ENCODE peak calls at places on chromosomes 13 and 19, in four cellular contexts. One of them, this sample, is unnamed.

GRCh38 chr13:98930014-98930625 is 47.7 kb downstream of the DOCK9 start:
- DNase-seq in SK-N-SH: no peak
- DNase-seq in HepG2: no peak
- DNase-seq in A549: no peak
- DNase-seq in this sample: no peak

GRCh38 chr13:50152224-50152623 is 137.0 kb downstream of the KCNRG start:
- DNase-seq in SK-N-SH: no peak
- DNase-seq in A549: no peak
- DNase-seq in HepG2: no peak
- DNase-seq in this sample: no peak

GRCh38 chr19:35755550-35756371 is 1.1 kb downstream of the HSPB6 start:
- DNase-seq in A549: no peak
- DNase-seq in HepG2: no peak
- DNase-seq in SK-N-SH: no peak
- DNase-seq in this sample: no peak

GRCh38 chr13:75699062-75699461 is 62.9 kb downstream of the LMO7 start:
- DNase-seq in A549: no peak
- DNase-seq in HepG2: no peak
- DNase-seq in SK-N-SH: no peak
- DNase-seq in this sample: no peak

GRCh38 chr13:46712524-46712923 is 84.4 kb downstream of the ESD start:
- DNase-seq in HepG2: no peak
- DNase-seq in A549: no peak
- DNase-seq in SK-N-SH: no peak
- DNase-seq in this sample: no peak

GRCh38 chr19:54211214-54211613 is 10.6 kb downstream of the RPS9 start:
- DNase-seq in HepG2: no peak
- DNase-seq in A549: no peak
- DNase-seq in SK-N-SH: peak
- DNase-seq in this sample: no peak

GRCh38 chr19:56116606-56117005 is 4.5 kb downstream of the ZNF787 start:
- DNase-seq in SK-N-SH: no peak
- DNase-seq in A549: no peak
- DNase-seq in HepG2: no peak
- DNase-seq in this sample: no peak

GRCh38 chr19:14768001-14768400 is 10.4 kb downstream of the ADGRE2 start:
- DNase-seq in SK-N-SH: no peak
- DNase-seq in HepG2: no peak
- DNase-seq in A549: no peak
- DNase-seq in this sample: no peak

GRCh38 chr19:16244091-16244490 is 46.4 kb downstream of the AP1M1 start:
- DNase-seq in HepG2: no peak
- DNase-seq in SK-N-SH: no peak
- DNase-seq in A549: no peak
- DNase-seq in this sample: no peak

GRCh38 chr19:57560049-57560491 is 407 bp upstream of the ZNF550 start:
- DNase-seq in SK-N-SH: peak
- DNase-seq in HepG2: no peak
- DNase-seq in A549: no peak
- DNase-seq in this sample: no peak

GRCh38 chr13:41944229-41944628 is 16.7 kb downstream of the VWA8 start:
- DNase-seq in SK-N-SH: no peak
- DNase-seq in A549: no peak
- DNase-seq in HepG2: no peak
- DNase-seq in this sample: no peak

GRCh38 chr19:1663854-1664253 is 11.4 kb upstream of the TCF3 start:
- DNase-seq in SK-N-SH: no peak
- DNase-seq in HepG2: no peak
- DNase-seq in A549: no peak
- DNase-seq in this sample: no peak

GRCh38 chr19:50925734-50926133 is 14.5 kb upstream of the KLK4 start:
- DNase-seq in HepG2: no peak
- DNase-seq in SK-N-SH: no peak
- DNase-seq in A549: peak
- DNase-seq in this sample: no peak

GRCh38 chr13:50299546-50300249 is 284.5 kb downstream of the KCNRG start:
- DNase-seq in A549: no peak
- DNase-seq in SK-N-SH: no peak
- DNase-seq in HepG2: no peak
- DNase-seq in this sample: no peak

DNA sequence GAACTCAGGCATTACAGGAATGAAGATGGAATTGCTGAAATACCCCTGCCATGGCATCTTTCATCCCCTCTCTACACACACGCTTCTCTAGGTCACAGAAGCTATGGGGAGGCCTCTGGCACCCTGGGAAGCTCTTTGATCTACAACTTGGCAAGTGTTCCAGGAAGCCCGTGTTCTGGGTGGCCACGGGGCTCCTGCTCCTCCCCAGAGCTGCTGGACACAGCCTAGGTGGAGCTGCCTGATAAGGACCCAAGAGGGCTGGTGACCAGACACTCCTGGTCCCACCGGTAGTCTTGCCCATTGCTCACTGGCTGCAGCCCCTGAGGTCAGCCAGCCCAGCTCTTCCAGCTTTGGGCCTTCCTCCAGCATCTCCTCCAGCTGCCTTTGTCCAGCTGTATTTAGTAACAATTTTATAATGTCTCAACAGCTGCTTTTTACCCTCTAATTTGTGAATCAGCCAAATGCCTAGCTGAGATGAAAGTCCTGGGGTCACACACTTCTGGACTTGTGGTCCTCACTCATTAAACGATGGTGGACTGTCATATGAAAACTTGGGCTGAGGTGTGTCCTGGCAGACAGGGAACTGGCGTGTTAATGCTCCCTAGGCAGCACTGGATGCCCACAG is 72.8 kb upstream of the SPATA13 start:
- DNase-seq in SK-N-SH: no peak
- DNase-seq in A549: no peak
- DNase-seq in HepG2: peak
- DNase-seq in this sample: no peak
- TF ChIP-seq PBX3 in SK-N-SH: no peak
- TF ChIP-seq PBX3 in A549: no peak
- TF ChIP-seq PBX3 in HepG2: no peak
- TF ChIP-seq PBX3 in this sample: no peak

GRCh38 chr19:41264581-41265375 is 606 bp downstream of the HNRNPUL1 start:
- DNase-seq in HepG2: peak
- DNase-seq in SK-N-SH: peak
- DNase-seq in A549: peak
- DNase-seq in this sample: no peak

GRCh38 chr19:41261474-41262190 is 2.5 kb upstream of the HNRNPUL1 start:
- DNase-seq in HepG2: no peak
- DNase-seq in A549: no peak
- DNase-seq in SK-N-SH: no peak
- DNase-seq in this sample: no peak

GRCh38 chr19:41263850-41264580 is at the start of gene HNRNPUL1:
- DNase-seq in A549: peak
- DNase-seq in HepG2: peak
- DNase-seq in SK-N-SH: peak
- DNase-seq in this sample: peak

GRCh38 chr19:41265376-41266153 is 1.4 kb downstream of the HNRNPUL1 start:
- DNase-seq in SK-N-SH: peak
- DNase-seq in A549: peak
- DNase-seq in HepG2: peak
- DNase-seq in this sample: no peak

DNA sequence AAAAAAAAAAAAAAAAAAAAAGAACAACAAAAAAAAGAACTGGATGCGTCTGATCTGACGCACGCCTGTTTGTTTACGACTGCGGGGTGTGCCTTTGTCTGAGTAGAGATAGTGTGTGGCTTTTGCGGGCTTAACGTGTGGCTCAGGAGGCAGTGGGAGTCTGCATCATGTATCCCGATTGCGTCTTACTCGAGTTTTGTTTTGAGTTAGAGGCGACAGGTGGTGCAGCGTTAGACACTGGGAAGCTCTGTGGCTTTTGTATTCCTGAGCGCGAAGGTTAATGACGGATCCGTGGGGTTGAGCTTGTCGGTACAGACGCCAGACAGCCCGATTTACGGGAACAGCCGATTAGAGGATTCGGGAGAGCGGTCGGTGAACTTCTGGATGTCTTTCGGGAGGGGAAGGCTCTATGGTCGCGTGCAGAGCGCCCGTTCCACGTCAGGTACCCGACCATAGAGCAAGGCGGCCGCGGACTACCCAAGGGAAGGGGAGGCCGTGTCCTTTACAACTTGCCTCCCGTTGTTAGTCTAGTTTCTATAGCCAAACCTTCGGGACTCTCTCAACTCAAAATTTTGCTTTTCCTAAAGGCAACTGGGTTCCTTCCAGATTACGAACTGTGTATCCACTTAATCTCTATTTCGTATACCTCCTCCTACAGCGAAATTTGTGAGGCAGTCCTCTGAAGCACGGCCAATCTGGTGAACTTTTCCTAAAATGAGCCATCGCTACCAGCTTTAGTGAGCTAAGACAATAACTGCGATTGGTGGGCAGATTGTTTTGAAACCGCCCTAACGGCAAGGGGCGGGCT is 926 bp upstream of the HNRNPUL1 start:
- DNase-seq in A549: peak
- DNase-seq in HepG2: peak
- DNase-seq in SK-N-SH: peak
- DNase-seq in this sample: peak
- TF ChIP-seq PBX3 in A549: peak
- TF ChIP-seq PBX3 in HepG2: no peak
- TF ChIP-seq PBX3 in SK-N-SH: peak
- TF ChIP-seq PBX3 in this sample: peak

GRCh38 chr19:17423429-17424208 is 3.8 kb downstream of the MVB12A start:
- DNase-seq in A549: no peak
- DNase-seq in HepG2: no peak
- DNase-seq in SK-N-SH: no peak
- DNase-seq in this sample: no peak

GRCh38 chr19:17421942-17422341 is 2.1 kb downstream of the MVB12A start:
- DNase-seq in SK-N-SH: no peak
- DNase-seq in A549: no peak
- DNase-seq in HepG2: no peak
- DNase-seq in this sample: no peak

GRCh38 chr19:17420267-17420924 is 549 bp downstream of the MVB12A start:
- DNase-seq in SK-N-SH: peak
- DNase-seq in HepG2: no peak
- DNase-seq in A549: peak
- DNase-seq in this sample: no peak

GRCh38 chr19:17429661-17430101 is 9.8 kb downstream of the MVB12A start:
- DNase-seq in SK-N-SH: no peak
- DNase-seq in HepG2: no peak
- DNase-seq in A549: no peak
- DNase-seq in this sample: no peak

DNA sequence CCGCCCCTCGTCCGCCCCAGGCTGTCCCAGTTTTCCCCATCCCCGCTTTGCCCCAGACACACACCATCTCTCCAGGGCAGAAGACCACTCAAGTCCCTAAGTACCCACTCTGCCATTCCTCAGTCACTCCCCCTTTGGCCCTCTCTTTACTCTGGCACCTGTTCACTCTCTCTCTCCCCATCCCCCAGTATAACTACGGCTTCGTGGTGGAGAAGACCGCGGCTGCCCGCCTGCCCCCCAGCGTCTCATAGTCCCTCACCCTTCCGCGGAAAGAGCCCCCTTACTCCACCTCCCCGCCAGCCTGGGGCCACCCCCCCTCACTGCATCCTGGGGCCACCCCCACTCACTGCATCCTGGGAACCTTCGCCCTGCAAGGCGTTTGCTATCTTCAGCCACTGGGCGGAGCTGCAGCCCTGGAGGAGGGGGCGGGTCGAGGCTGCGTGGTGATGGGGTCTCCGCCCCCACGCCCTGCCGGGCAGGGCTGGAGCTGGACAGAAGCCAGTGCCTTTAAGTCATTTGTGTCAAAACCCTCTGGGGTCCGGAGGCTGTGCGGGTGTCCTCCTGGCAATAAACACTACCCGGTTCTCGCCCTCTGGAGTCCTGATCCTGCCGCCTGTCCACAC is 5.0 kb downstream of the MVB12A start:
- DNase-seq in SK-N-SH: peak
- DNase-seq in HepG2: no peak
- DNase-seq in A549: peak
- DNase-seq in this sample: no peak
- TF ChIP-seq PBX3 in SK-N-SH: no peak
- TF ChIP-seq PBX3 in HepG2: no peak
- TF ChIP-seq PBX3 in A549: no peak
- TF ChIP-seq PBX3 in this sample: no peak

GRCh38 chr19:33562636-33563035 is 41.0 kb upstream of the PEPD start:
- DNase-seq in HepG2: no peak
- DNase-seq in SK-N-SH: no peak
- DNase-seq in A549: no peak
- DNase-seq in this sample: no peak
- TF ChIP-seq PBX3 in HepG2: no peak
- TF ChIP-seq PBX3 in SK-N-SH: no peak
- TF ChIP-seq PBX3 in A549: no peak
- TF ChIP-seq PBX3 in this sample: no peak

GRCh38 chr13:72386138-72386684 is 341.2 kb downstream of the MZT1 start:
- DNase-seq in A549: no peak
- DNase-seq in SK-N-SH: no peak
- DNase-seq in HepG2: no peak
- DNase-seq in this sample: no peak

DNA sequence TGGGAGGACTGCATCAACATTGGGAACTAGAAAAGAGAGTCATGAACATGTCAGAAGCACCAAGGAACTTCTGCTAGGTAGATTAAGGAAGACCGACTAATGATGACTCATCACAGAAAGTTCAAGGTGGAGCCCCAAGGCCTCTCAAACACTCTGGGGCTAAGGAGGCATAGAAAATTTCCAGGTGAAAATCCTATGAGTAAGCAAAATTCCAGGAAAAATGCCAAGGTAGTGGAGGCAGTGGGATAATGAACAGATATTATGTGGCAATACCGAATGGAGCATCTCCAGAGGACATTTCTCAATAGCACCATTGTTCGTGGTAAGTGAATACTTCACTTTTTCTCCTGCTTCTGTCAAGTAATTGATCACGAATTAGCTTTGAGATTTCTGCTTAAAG is 336.5 kb downstream of the MZT1 start:
- DNase-seq in A549: no peak
- DNase-seq in HepG2: peak
- DNase-seq in SK-N-SH: no peak
- DNase-seq in this sample: no peak
- TF ChIP-seq PBX3 in A549: no peak
- TF ChIP-seq PBX3 in HepG2: no peak
- TF ChIP-seq PBX3 in SK-N-SH: no peak
- TF ChIP-seq PBX3 in this sample: no peak

This sample was measured in GM12878.